ENCODE peak calls at places on chromosomes 7 and 10, in five cellular contexts. G, Z, J, W and Q are unnamed samples.

GRCh38 chr10:36026656-36027390 is 384.7 kb upstream of the FZD8 start:
- DNase-seq in G (no peak), Z (no peak), J (no peak), W (no peak), Q (no peak)

GRCh38 chr10:131829156-131829930 is 71.5 kb upstream of the PPP2R2D start:
- DNase-seq in G (no peak), Z (no peak), J (no peak), W (peak), Q (peak)

GRCh38 chr10:50260791-50261281 is 9.5 kb upstream of the ASAH2 start:
- DNase-seq in G (peak), Z (no peak), J (no peak), W (peak), Q (no peak)

GRCh38 chr7:107725138-107725740 is 18.7 kb upstream of the CBLL1 start:
- DNase-seq in G (peak), Z (peak), J (peak), W (no peak), Q (peak)

GRCh38 chr10:91592282-91593020 is 40.4 kb downstream of the PPP1R3C start:
- DNase-seq in G (no peak), Z (no peak), J (peak), W (no peak), Q (no peak)

GRCh38 chr7:19269301-19269700 is 124.1 kb upstream of the FERD3L start:
- DNase-seq in G (no peak), Z (no peak), J (no peak), W (no peak), Q (no peak)

GRCh38 chr10:23191764-23192395 is at the start of gene PTF1A:
- DNase-seq in G (no peak), Z (no peak), J (peak), W (no peak), Q (no peak)

GRCh38 chr7:42734568-42734967 is 177.3 kb downstream of the C7orf25 start:
- DNase-seq in G (no peak), Z (no peak), J (no peak), W (no peak), Q (no peak)

GRCh38 chr10:5071411-5072198 is 22.6 kb upstream of the AKR1C3 start:
- DNase-seq in G (no peak), Z (no peak), J (peak), W (peak), Q (no peak)

GRCh38 chr10:96345250-96345649 is 13.6 kb downstream of the OPALIN start:
- DNase-seq in G (no peak), Z (no peak), J (no peak), W (no peak), Q (no peak)

GRCh38 chr10:19958787-19959186 is 142.6 kb downstream of the PLXDC2 start:
- DNase-seq in G (no peak), Z (no peak), J (no peak), W (no peak), Q (no peak)

GRCh38 chr7:98174334-98175259 is 36.6 kb upstream of the BHLHA15 start:
- DNase-seq in G (no peak), Z (no peak), J (no peak), W (no peak), Q (peak)